ENCODE peak calls at places on chromosomes 16 and 17, in five cellular contexts. E is cardiac muscle cell, S is OCI-LY7, T is naive B cell, O is hepatic stellate cell. D is an unnamed sample.

GRCh38 chr17:21003007-21003621 is 39.7 kb downstream of the USP22 start:
- DNase-seq in E (no peak), S (no peak), T (no peak), O (no peak), D (no peak)

GRCh38 chr16:77327717-77328116 is 107.1 kb downstream of the ADAMTS18 start:
- DNase-seq in E (no peak), S (no peak), T (no peak), O (no peak), D (no peak)

GRCh38 chr17:56629450-56630187 is 36.1 kb downstream of the NOG start:
- DNase-seq in E (peak), S (no peak), T (no peak), O (peak), D (no peak)

GRCh38 chr16:30534368-30535105 is at the start of gene ZNF747:
- DNase-seq in E (peak), S (peak), T (peak), O (peak), D (peak)

GRCh38 chr16:24950275-24950674 is 64.9 kb downstream of the ARHGAP17 start:
- DNase-seq in E (no peak), S (no peak), T (no peak), O (peak), D (no peak)

GRCh38 chr17:7354262-7354781 is 634 bp upstream of the TMEM95 start:
- DNase-seq in E (peak), S (no peak), T (no peak), O (no peak), D (no peak)

GRCh38 chr16:66458292-66458691 is 31.2 kb downstream of the BEAN1 start:
- DNase-seq in E (no peak), S (no peak), T (no peak), O (no peak), D (no peak)

GRCh38 chr17:7113273-7114071 is 1.1 kb downstream of the ASGR2 start:
- DNase-seq in E (no peak), S (no peak), T (no peak), O (no peak), D (no peak)

GRCh38 chr17:3727041-3727440 is 3.3 kb downstream of the HASPIN start:
- DNase-seq in E (no peak), S (peak), T (no peak), O (no peak), D (no peak)

GRCh38 chr17:82753516-82753915 is 1.7 kb downstream of the TBCD start:
- DNase-seq in E (no peak), S (no peak), T (no peak), O (no peak), D (no peak)

GRCh38 chr17:7011942-7012254 is 526 bp upstream of the RNASEK start:
- DNase-seq in E (no peak), S (no peak), T (no peak), O (no peak), D (no peak)

GRCh38 chr17:20948984-20949777 is 93.6 kb downstream of the USP22 start:
- DNase-seq in E (no peak), S (no peak), T (no peak), O (no peak), D (no peak)

GRCh38 chr16:21566891-21567414 is 32.4 kb upstream of the METTL9 start:
- DNase-seq in E (no peak), S (no peak), T (no peak), O (no peak), D (no peak)

GRCh38 chr17:28896884-28897768 is at the start of gene FLOT2:
- DNase-seq in E (peak), S (peak), T (peak), O (peak), D (peak)

GRCh38 chr16:3640207-3640606 is 14.3 kb upstream of the DNASE1 start:
- DNase-seq in E (no peak), S (no peak), T (no peak), O (no peak), D (no peak)

GRCh38 chr16:74868501-74868900 is 93.9 kb upstream of the FA2H start:
- DNase-seq in E (no peak), S (peak), T (no peak), O (no peak), D (no peak)

GRCh38 chr17:4249452-4250029 is 14.2 kb downstream of the ANKFY1 start:
- DNase-seq in E (peak), S (peak), T (peak), O (peak), D (no peak)

GRCh38 chr16:48081656-48082055 is 74.1 kb downstream of the ABCC12 start:
- DNase-seq in E (no peak), S (no peak), T (no peak), O (peak), D (no peak)

GRCh38 chr16:9308300-9309209 is 217.1 kb downstream of the HAPSTR1 start:
- DNase-seq in E (no peak), S (no peak), T (no peak), O (no peak), D (no peak)

GRCh38 chr17:58666858-58667267 is 25.0 kb downstream of the TEX14 start:
- DNase-seq in E (no peak), S (no peak), T (peak), O (peak), D (peak)

GRCh38 chr16:57264950-57265371 is 19.5 kb downstream of the PLLP start:
- DNase-seq in E (no peak), S (no peak), T (no peak), O (no peak), D (no peak)

GRCh38 chr17:7403043-7403901 is 625 bp downstream of the TMEM256 start:
- DNase-seq in E (no peak), S (peak), T (no peak), O (peak), D (no peak)

GRCh38 chr17:11282586-11282985 is 41.6 kb downstream of the SHISA6 start:
- DNase-seq in E (no peak), S (no peak), T (no peak), O (no peak), D (no peak)

GRCh38 chr16:75138636-75139035 is 9.7 kb upstream of the ZFP1 start:
- DNase-seq in E (no peak), S (no peak), T (no peak), O (no peak), D (no peak)

GRCh38 chr17:82332669-82333278 is 792 bp downstream of the SECTM1 start:
- DNase-seq in E (no peak), S (no peak), T (peak), O (peak), D (no peak)

GRCh38 chr16:2447920-2448583 is 11.9 kb upstream of the TEDC2 start:
- DNase-seq in E (no peak), S (no peak), T (no peak), O (no peak), D (no peak)

GRCh38 chr16:4702466-4702808 is 9.1 kb downstream of the NUDT16L1 start:
- DNase-seq in E (no peak), S (no peak), T (no peak), O (no peak), D (no peak)

GRCh38 chr16:88737298-88738166 is 31.2 kb downstream of the CTU2 start:
- DNase-seq in E (peak), S (peak), T (peak), O (peak), D (peak)

GRCh38 chr17:10698116-10698818 is 873 bp downstream of the ADPRM start:
- DNase-seq in E (no peak), S (peak), T (no peak), O (peak), D (no peak)

GRCh38 chr16:67235816-67236547 is 9.1 kb downstream of the TMEM208 start:
- DNase-seq in E (no peak), S (no peak), T (no peak), O (no peak), D (peak)

GRCh38 chr16:50525716-50526115 is 22.5 kb upstream of the NKD1 start:
- DNase-seq in E (no peak), S (no peak), T (no peak), O (no peak), D (no peak)

GRCh38 chr17:31522987-31523495 is 131.6 kb downstream of the RAB11FIP4 start:
- DNase-seq in E (no peak), S (no peak), T (no peak), O (no peak), D (no peak)

GRCh38 chr16:86751081-86752030 is 173.0 kb downstream of the FOXL1 start:
- DNase-seq in E (no peak), S (no peak), T (no peak), O (peak), D (no peak)

D was measured in activated T-helper 9 cell treated with anti-CD3 and anti-CD28 coated beads, Interleukin-2, amount 50 U/mL, for 16 hours.